ENCODE peak calls at places on chromosomes 16 and 17, in four cellular contexts. C is A549, T is HCT116, P is SK-N-SH. I is an unnamed sample.

GRCh38 chr17:75509528-75510258 is 5.6 kb downstream of the CASKIN2 start:
- DNase-seq in C (no peak), T (no peak), P (no peak), I (no peak)

GRCh38 chr16:22322741-22323140 is 25.5 kb downstream of the POLR3E start:
- DNase-seq in T (no peak), C (no peak), P (no peak), I (no peak)

GRCh38 chr17:16529906-16530305 is 37.9 kb upstream of the LRRC75A start:
- DNase-seq in T (no peak), C (no peak), P (no peak), I (no peak)

GRCh38 chr16:67843343-67843765 is 1.2 kb downstream of the THAP11 start:
- DNase-seq in T (no peak), C (no peak), P (no peak), I (peak)

GRCh38 chr17:32259596-32259995 is 6.0 kb upstream of the RHBDL3 start:
- DNase-seq in P (no peak), T (no peak), C (no peak), I (peak)

GRCh38 chr16:84184775-84185174 is 2.1 kb downstream of the TAF1C start:
- DNase-seq in C (no peak), T (no peak), P (no peak), I (no peak)

GRCh38 chr16:89371386-89371785 is 119.0 kb downstream of the ANKRD11 start:
- DNase-seq in P (no peak), T (no peak), C (no peak), I (no peak)

GRCh38 chr16:57600048-57600835 is 28.2 kb upstream of the ADGRG1 start:
- DNase-seq in P (peak), T (peak), C (peak), I (peak)

GRCh38 chr17:65750678-65751077 is 189.2 kb upstream of the AXIN2 start:
- DNase-seq in T (peak), C (peak), P (peak), I (peak)

GRCh38 chr17:34981538-34982241 is 1.4 kb downstream of the LIG3 start:
- DNase-seq in C (no peak), T (no peak), P (peak), I (peak)

GRCh38 chr17:81403671-81404534 is 8.6 kb downstream of the BAHCC1 start:
- DNase-seq in P (peak), T (no peak), C (no peak), I (no peak)

GRCh38 chr17:28738680-28739384 is 5.0 kb upstream of the TRAF4 start:
- DNase-seq in P (no peak), T (no peak), C (no peak), I (no peak)

GRCh38 chr17:39225974-39226683 is 384 bp upstream of the STAC2 start:
- DNase-seq in C (peak), P (peak), T (no peak), I (peak)

GRCh38 chr17:16247589-16247984 is 30.6 kb downstream of the PIGL start:
- DNase-seq in P (no peak), T (no peak), C (no peak), I (no peak)

GRCh38 chr16:84919267-84919666 is 92.1 kb downstream of the ZDHHC7 start:
- DNase-seq in P (no peak), T (no peak), C (no peak), I (peak)

GRCh38 chr17:40433551-40434384 is 9.5 kb upstream of the IGFBP4 start:
- DNase-seq in T (no peak), C (peak), P (peak), I (no peak)

GRCh38 chr17:43329183-43329582 is 69.6 kb upstream of the ARL4D start:
- DNase-seq in C (no peak), T (no peak), P (no peak), I (no peak)

GRCh38 chr16:28981517-28981916 is 3.3 kb upstream of the LAT start:
- DNase-seq in P (peak), T (no peak), C (peak), I (no peak)

GRCh38 chr17:31493656-31494155 is 102.2 kb downstream of the RAB11FIP4 start:
- DNase-seq in C (no peak), T (no peak), P (no peak), I (no peak)

GRCh38 chr17:69434164-69434579 is 19.7 kb downstream of the MAP2K6 start:
- DNase-seq in T (no peak), C (no peak), P (no peak), I (peak)

GRCh38 chr17:65557349-65558310 is 3.8 kb downstream of the AXIN2 start:
- DNase-seq in P (no peak), T (peak), C (peak), I (peak)

GRCh38 chr17:67443931-67444597 is 67.0 kb downstream of the PITPNC1 start:
- DNase-seq in C (no peak), T (no peak), P (peak), I (peak)

GRCh38 chr16:3094289-3095027 is 4.6 kb downstream of the ZSCAN10 start:
- DNase-seq in C (no peak), P (peak), T (peak), I (peak)

GRCh38 chr16:4624827-4625616 is 396 bp downstream of the MGRN1 start:
- DNase-seq in P (no peak), C (no peak), T (no peak), I (peak)

GRCh38 chr16:29757950-29758466 is 12.2 kb upstream of the C16orf54 start:
- DNase-seq in T (no peak), P (no peak), C (no peak), I (peak)

GRCh38 chr16:61148930-61149329 is 887.3 kb downstream of the CDH8 start:
- DNase-seq in P (no peak), T (no peak), C (no peak), I (no peak)

GRCh38 chr17:13306310-13306962 is 288.6 kb upstream of the ELAC2 start:
- DNase-seq in P (peak), T (peak), C (peak), I (peak)

GRCh38 chr16:85169333-85170065 is 57.2 kb upstream of the CIBAR2 start:
- DNase-seq in C (no peak), P (peak), T (no peak), I (no peak)

GRCh38 chr17:62995377-62995885 is 29.4 kb downstream of the TANC2 start:
- DNase-seq in C (peak), T (peak), P (peak), I (peak)

GRCh38 chr17:82775033-82775823 is 23.4 kb downstream of the TBCD start:
- DNase-seq in P (peak), T (peak), C (peak), I (no peak)

GRCh38 chr17:8366231-8366630 is 10.3 kb downstream of the KRABD2 start:
- DNase-seq in T (no peak), C (no peak), P (no peak), I (peak)

GRCh38 chr17:77049440-77049839 is 91.3 kb upstream of the SEC14L1 start:
- DNase-seq in C (no peak), T (peak), P (no peak), I (no peak)

GRCh38 chr16:47162670-47163420 is 19.1 kb upstream of the NETO2 start:
- DNase-seq in T (no peak), C (no peak), P (no peak), I (peak)

GRCh38 chr17:49748223-49748622 is 15.7 kb downstream of the FAM117A start:
- DNase-seq in P (no peak), C (no peak), T (no peak), I (no peak)

GRCh38 chr17:76820523-76820922 is 47.7 kb upstream of the MGAT5B start:
- DNase-seq in P (peak), C (no peak), T (no peak), I (no peak)

GRCh38 chr16:50688083-50688482 is 5.3 kb upstream of the NOD2 start:
- DNase-seq in T (no peak), P (no peak), C (no peak), I (no peak)

GRCh38 chr16:10556240-10556639 is 24.2 kb downstream of the EMP2 start:
- DNase-seq in P (no peak), C (no peak), T (no peak), I (no peak)

DNA sequence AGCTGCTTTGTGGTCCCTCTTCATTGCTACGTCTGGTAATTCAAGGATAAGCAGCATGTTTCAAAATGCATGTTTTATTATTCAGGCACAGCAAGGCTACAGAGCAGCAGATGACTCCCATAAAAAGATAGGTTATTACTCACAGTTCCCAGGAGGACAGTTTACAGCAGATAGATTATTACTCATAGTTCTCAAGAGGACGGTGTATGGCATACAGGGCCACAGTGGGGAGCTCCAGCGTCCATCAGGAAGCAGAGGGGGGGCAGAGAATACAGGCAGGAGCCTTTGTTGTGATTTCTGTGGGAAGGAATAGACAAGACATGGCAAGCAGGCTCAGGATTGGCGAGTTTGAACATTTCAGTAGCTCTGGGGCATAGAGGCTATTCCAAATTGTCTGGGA is 72.9 kb downstream of the DNAH9 start:
- DNase-seq in T (no peak), P (no peak), C (no peak), I (no peak)
- TF ChIP-seq RAD21 in T (no peak), P (no peak), C (no peak), I (no peak)

GRCh38 chr16:31695667-31696066 is 168.0 kb downstream of the AHSP start:
- DNase-seq in T (no peak), C (no peak), P (no peak), I (no peak)
- TF ChIP-seq RAD21 in T (no peak), C (no peak), P (no peak), I (no peak)

GRCh38 chr16:11794447-11794846 is 2.6 kb downstream of the ZC3H7A start:
- DNase-seq in P (no peak), C (no peak), T (no peak), I (no peak)

GRCh38 chr16:11788914-11789313 is 8.1 kb downstream of the ZC3H7A start:
- DNase-seq in C (no peak), P (no peak), T (no peak), I (no peak)

GRCh38 chr16:11792404-11793260 is 4.4 kb downstream of the ZC3H7A start:
- DNase-seq in C (no peak), P (no peak), T (no peak), I (no peak)

GRCh38 chr16:11793840-11794239 is 3.2 kb downstream of the ZC3H7A start:
- DNase-seq in C (no peak), T (no peak), P (no peak), I (no peak)

DNA sequence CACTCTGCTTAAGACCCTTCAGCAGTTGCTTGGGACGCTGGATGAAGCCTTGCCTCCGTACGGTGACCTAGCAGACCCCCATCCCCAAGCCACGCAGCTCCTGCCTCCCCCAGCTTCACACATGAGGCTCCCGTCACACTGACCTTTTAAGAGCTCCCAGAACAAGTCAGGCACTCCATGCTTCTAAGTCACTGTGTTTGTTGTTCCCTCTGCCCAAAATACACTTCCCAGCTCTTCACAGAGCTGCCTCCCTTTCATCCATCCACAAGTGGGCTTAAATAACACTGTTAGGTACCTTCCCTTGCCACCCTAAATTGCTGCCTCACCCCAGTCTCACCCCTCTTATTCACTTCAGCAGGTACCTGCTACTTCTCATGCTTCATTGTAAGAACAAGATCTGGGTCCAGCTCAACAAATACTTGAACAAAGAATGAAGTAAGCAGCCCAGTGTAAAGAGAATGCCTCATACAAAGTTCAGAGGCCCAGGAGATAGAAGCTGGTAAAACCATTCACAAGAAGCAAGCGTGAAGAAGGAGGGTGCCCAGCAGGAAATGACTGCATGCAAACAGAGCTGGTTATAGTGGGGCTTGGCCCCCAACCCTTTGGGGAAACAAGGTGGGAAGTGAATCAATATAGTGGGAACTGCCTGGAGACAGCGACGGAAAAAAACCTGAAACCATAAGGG is 5.8 kb downstream of the ZC3H7A start:
- DNase-seq in T (no peak), P (no peak), C (no peak), I (no peak)
- TF ChIP-seq RAD21 in T (no peak), P (no peak), C (no peak), I (no peak)

DNA sequence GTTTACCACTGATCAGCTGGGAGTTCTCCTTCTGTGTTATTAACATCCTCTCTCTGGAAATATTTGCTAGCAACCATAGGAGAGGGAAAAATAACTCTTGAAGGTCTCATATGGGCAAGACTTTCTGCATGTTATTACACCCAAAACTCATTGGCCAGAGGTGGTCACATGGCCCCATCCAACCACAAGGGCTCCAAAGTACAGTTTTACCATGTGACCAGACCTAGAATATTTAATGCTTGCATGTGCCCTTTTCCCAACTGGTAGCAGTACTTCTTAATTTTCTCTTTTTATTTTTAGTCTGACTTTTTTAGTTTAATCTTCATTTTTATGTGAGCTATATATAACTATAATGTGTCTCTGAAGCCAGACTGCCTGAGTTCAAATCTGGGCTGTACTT is 141.0 kb upstream of the NOG start:
- DNase-seq in T (no peak), C (no peak), P (no peak), I (no peak)
- TF ChIP-seq RAD21 in T (no peak), C (no peak), P (no peak), I (no peak)

GRCh38 chr17:4566785-4567184 is 6.4 kb upstream of the GGT6 start:
- DNase-seq in C (peak), T (peak), P (peak), I (peak)
- TF ChIP-seq RAD21 in C (peak), T (peak), P (peak), I (peak)